ENCODE peak calls at places on chromosome 19, in seven cellular contexts. R is HFF-Myc, K is HEK293T, O is endothelial cell, D is NCI-H345, P is NCI-H2029 treated with DMSO at 0.1 percent for 48 hours, A is RPMI7951. Q is an unnamed sample.

GRCh38 chr19:39200066-39200817 is 3.5 kb downstream of the NCCRP1 start:
- DNase-seq in R (no peak), K (no peak), O (no peak), D (no peak), P (no peak), A (no peak), Q (no peak)

GRCh38 chr19:52689804-52690394 is 44.9 kb downstream of the ZNF611 start:
- DNase-seq in R (no peak), K (peak; percentile 6), O (peak; percentile 37), D (no peak), P (no peak), A (no peak), Q (no peak)

GRCh38 chr19:2488942-2489731 is 13.2 kb downstream of the GADD45B start:
- DNase-seq in R (no peak), K (no peak), O (peak; percentile 47), D (peak; percentile 18), P (peak; percentile 12), A (peak; percentile 67), Q (no peak)

GRCh38 chr19:39411832-39412099 is 703 bp upstream of the PLEKHG2 start:
- DNase-seq in R (peak; percentile 91), K (peak; percentile 67), O (peak; percentile 82), D (peak; percentile 96), P (peak; percentile 96), A (peak; percentile 89), Q (peak; percentile 87)

GRCh38 chr19:12720851-12721655 is 2.7 kb downstream of the TNPO2 start:
- DNase-seq in R (no peak), K (no peak), O (no peak), D (no peak), P (no peak), A (no peak), Q (no peak)

GRCh38 chr19:51407631-51408131 is 9.8 kb downstream of the SIGLEC10 start:
- DNase-seq in R (no peak), K (peak; percentile 56), O (no peak), D (no peak), P (no peak), A (peak; percentile 59), Q (no peak)

GRCh38 chr19:11092181-11092538 is 2.9 kb downstream of the LDLR start:
- DNase-seq in R (no peak), K (no peak), O (no peak), D (no peak), P (peak; percentile 45), A (peak; percentile 76), Q (no peak)

GRCh38 chr19:36876993-36877938 is 26.6 kb downstream of the ZNF345 start:
- DNase-seq in R (no peak), K (no peak), O (no peak), D (no peak), P (no peak), A (no peak), Q (no peak)

GRCh38 chr19:28349604-28350003 is 863.3 kb downstream of the UQCRFS1 start:
- DNase-seq in R (no peak), K (no peak), O (no peak), D (no peak), P (no peak), A (no peak), Q (no peak)

GRCh38 chr19:56612737-56613136 is 17.6 kb downstream of the ZNF71 start:
- DNase-seq in R (no peak), K (no peak), O (no peak), D (no peak), P (no peak), A (no peak), Q (no peak)

GRCh38 chr19:54178581-54179261 is 5.8 kb upstream of the TMC4 start:
- DNase-seq in R (no peak), K (peak; percentile 52), O (no peak), D (peak; percentile 23), P (peak; percentile 66), A (no peak), Q (no peak)

GRCh38 chr19:15116856-15117255 is 9.7 kb downstream of the SYDE1 start:
- DNase-seq in R (no peak), K (no peak), O (no peak), D (no peak), P (no peak), A (no peak), Q (no peak)

GRCh38 chr19:1243768-1244692 is 2.5 kb downstream of the ATP5F1D start:
- DNase-seq in R (no peak), K (peak; percentile 70), O (peak; percentile 90), D (peak; percentile 56), P (peak; percentile 51), A (peak; percentile 79), Q (peak; percentile 65)

GRCh38 chr19:55927991-55928390 is 4.1 kb downstream of the NLRP13 start:
- DNase-seq in R (no peak), K (no peak), O (no peak), D (no peak), P (no peak), A (no peak), Q (no peak)

GRCh38 chr19:45442927-45443461 is 19.3 kb upstream of the ERCC1 start:
- DNase-seq in R (no peak), K (no peak), O (peak; percentile 21), D (peak; percentile 26), P (no peak), A (peak; percentile 73), Q (no peak)